ENCODE peak calls at places on chromosomes 4 and X, in nine cellular contexts. H is ovary; D is T-helper 2 cell; S is stimulated activated CD4-positive, alpha-beta T cell treated with anti-CD3 and anti-CD28 coated beads, Interleukin-1b, Interleukin-23, amount 100 ng/mL, for 24 hours; J is H7; T is NCI-H1092; B is left cardiac atrium; Y is GM03348; O is activated T-cell treated with anti-CD3 and anti-CD28 coated beads, Interleukin-2, amount 50 U/mL, for 4 hours. F is an unnamed sample.
A peak's percentile ranks its signal among the peaks of the same experiment; 100 is the strongest.

GRCh38 chr4:108264693-108265092 is 96.0 kb upstream of the LEF1 start:
- DNase-seq in H (no peak), D (no peak), S (no peak), J (no peak), T (no peak), B (no peak), Y (no peak), O (no peak), F (no peak)

GRCh38 chr4:107826427-107826980 is 1.8 kb downstream of the SGMS2 start:
- DNase-seq in H (no peak), D (no peak), S (no peak), J (no peak), T (no peak), B (no peak), Y (no peak), O (no peak), F (no peak)

GRCh38 chr4:139844057-139844456 is 178.4 kb downstream of the MGST2 start:
- DNase-seq in H (no peak), D (no peak), S (no peak), J (no peak), T (no peak), B (no peak), Y (peak; percentile 31), O (no peak), F (no peak)

GRCh38 chr4:119517361-119518229 is 111.0 kb downstream of the PDE5A start:
- DNase-seq in H (no peak), D (no peak), S (no peak), J (no peak), T (no peak), B (no peak), Y (peak; percentile 13), O (no peak), F (no peak)

GRCh38 chrX:107935200-107935599 is 47.0 kb downstream of the TEX13B start:
- DNase-seq in H (no peak), D (no peak), S (no peak), J (no peak), T (no peak), B (no peak), Y (no peak), O (no peak), F (peak; percentile 45)

GRCh38 chr4:177127658-177128057 is 182.0 kb upstream of the NEIL3 start:
- DNase-seq in H (no peak), D (no peak), S (no peak), J (no peak), T (no peak), B (no peak), Y (no peak), O (no peak), F (no peak)

GRCh38 chr4:29304595-29304994 is 1415.6 kb upstream of the PCDH7 start:
- DNase-seq in H (no peak), D (no peak), S (no peak), J (no peak), T (no peak), B (no peak), Y (peak; percentile 7), O (no peak), F (no peak)

GRCh38 chrX:17022205-17022604 is 75.7 kb downstream of the REPS2 start:
- DNase-seq in H (no peak), D (no peak), S (no peak), J (no peak), T (no peak), B (no peak), Y (peak; percentile 27), O (no peak), F (no peak)

GRCh38 chr4:168923526-168924194 is 86.4 kb downstream of the CBR4 start:
- DNase-seq in H (no peak), D (peak; percentile 25), S (peak; percentile 24), J (peak; percentile 44), T (peak; percentile 63), B (no peak), Y (peak; percentile 79), O (peak; percentile 40), F (peak; percentile 35)

GRCh38 chr4:114997596-114997995 is 115.8 kb downstream of the NDST4 start:
- DNase-seq in H (no peak), D (no peak), S (no peak), J (no peak), T (no peak), B (no peak), Y (no peak), O (no peak), F (no peak)

GRCh38 chr4:156103306-156103705 is 149.6 kb upstream of the CTSO start:
- DNase-seq in H (no peak), D (no peak), S (no peak), J (no peak), T (no peak), B (no peak), Y (no peak), O (no peak), F (no peak)

GRCh38 chr4:46506876-46507275 is 116.9 kb upstream of the GABRA2 start:
- DNase-seq in H (no peak), D (no peak), S (no peak), J (no peak), T (no peak), B (no peak), Y (no peak), O (no peak), F (no peak)

GRCh38 chr4:15707363-15707715 is 4.5 kb downstream of the BST1 start:
- DNase-seq in H (no peak), D (no peak), S (no peak), J (no peak), T (no peak), B (no peak), Y (no peak), O (no peak), F (no peak)

GRCh38 chr4:152079543-152080293 is 318.9 kb upstream of the GATB start:
- DNase-seq in H (no peak), D (no peak), S (no peak), J (no peak), T (no peak), B (no peak), Y (no peak), O (no peak), F (no peak)

GRCh38 chrX:153590961-153591956 is 7.7 kb downstream of the CCNQ start:
- DNase-seq in H (no peak), D (no peak), S (no peak), J (no peak), T (no peak), B (no peak), Y (no peak), O (no peak), F (no peak)

GRCh38 chr4:26356067-26356466 is 35.3 kb downstream of the RBPJ start:
- DNase-seq in H (no peak), D (no peak), S (no peak), J (no peak), T (no peak), B (no peak), Y (peak; percentile 18), O (no peak), F (no peak)

GRCh38 chr4:109803924-109804571 is 2.2 kb upstream of the CFI start:
- DNase-seq in H (no peak), D (no peak), S (no peak), J (peak; percentile 43), T (peak; percentile 12), B (no peak), Y (peak; percentile 24), O (no peak), F (peak; percentile 50)

GRCh38 chr4:174669278-174669677 is 147.0 kb upstream of the HPGD start:
- DNase-seq in H (no peak), D (no peak), S (no peak), J (no peak), T (no peak), B (no peak), Y (peak; percentile 76), O (no peak), F (no peak)

GRCh38 chrX:109374276-109374960 is 107.5 kb downstream of the GUCY2F start:
- DNase-seq in H (no peak), D (no peak), S (no peak), J (no peak), T (no peak), B (no peak), Y (no peak), O (no peak), F (no peak)

GRCh38 chr4:72314869-72315268 is 254.2 kb downstream of the ADAMTS3 start:
- DNase-seq in H (no peak), D (no peak), S (no peak), J (no peak), T (no peak), B (no peak), Y (peak; percentile 21), O (no peak), F (no peak)

GRCh38 chrX:14832151-14832550 is 40.7 kb downstream of the FANCB start:
- DNase-seq in H (no peak), D (no peak), S (no peak), J (no peak), T (no peak), B (no peak), Y (peak; percentile 13), O (no peak), F (no peak)

GRCh38 chrX:12950851-12951589 is 23.9 kb upstream of the TMSB4X start:
- DNase-seq in H (no peak), D (peak; percentile 57), S (no peak), J (peak; percentile 81), T (no peak), B (no peak), Y (no peak), O (peak; percentile 58), F (no peak)

GRCh38 chr4:77074961-77075855 is 581 bp downstream of the CCNI start:
- DNase-seq in H (peak; percentile 83), D (peak; percentile 79), S (peak; percentile 55), J (peak; percentile 84), T (peak; percentile 32), B (peak; percentile 85), Y (peak; percentile 74), O (peak; percentile 74), F (no peak)

GRCh38 chr4:74734995-74735394 is 59.3 kb downstream of the BTC start:
- DNase-seq in H (no peak), D (no peak), S (no peak), J (no peak), T (no peak), B (no peak), Y (no peak), O (no peak), F (no peak)

GRCh38 chr4:22780797-22781196 is 88.1 kb downstream of the GBA3 start:
- DNase-seq in H (no peak), D (no peak), S (no peak), J (no peak), T (no peak), B (no peak), Y (no peak), O (no peak), F (no peak)

GRCh38 chr4:156137971-156138581 is 184.4 kb upstream of the CTSO start:
- DNase-seq in H (no peak), D (no peak), S (no peak), J (no peak), T (peak; percentile 83), B (no peak), Y (no peak), O (no peak), F (peak; percentile 56)

GRCh38 chrX:154367474-154368308 is 6.7 kb downstream of the FLNA start:
- DNase-seq in H (no peak), D (no peak), S (no peak), J (no peak), T (no peak), B (no peak), Y (no peak), O (no peak), F (no peak)

GRCh38 chrX:20267924-20268701 is 1.4 kb upstream of the RPS6KA3 start:
- DNase-seq in H (peak; percentile 61), D (peak; percentile 6), S (no peak), J (peak; percentile 73), T (no peak), B (peak; percentile 62), Y (peak; percentile 23), O (peak; percentile 26), F (no peak)

GRCh38 chrX:34849371-34849770 is 93.2 kb upstream of the FAM47B start:
- DNase-seq in H (no peak), D (no peak), S (no peak), J (no peak), T (no peak), B (no peak), Y (peak; percentile 12), O (no peak), F (no peak)

GRCh38 chrX:5113128-5113527 is 1115.5 kb downstream of the NLGN4X start:
- DNase-seq in H (no peak), D (no peak), S (no peak), J (no peak), T (no peak), B (no peak), Y (no peak), O (no peak), F (peak; percentile 6)

GRCh38 chrX:13250831-13251612 is 68.8 kb downstream of the ATXN3L start:
- DNase-seq in H (no peak), D (no peak), S (no peak), J (no peak), T (no peak), B (peak; percentile 23), Y (peak; percentile 71), O (no peak), F (no peak)